ENCODE peak calls at places on chromosomes 13 and 19, in ten cellular contexts. T is CD8-positive, alpha-beta T cell; Z is PC-3; V is H9; P is epithelial cell of proximal tubule; C is heart right ventricle; D is mucosa of descending colon; L is GM20000; S is HFFc6; I is upper lobe of right lung. B is an unnamed sample.

GRCh38 chr19:34336781-34337271 is 28.2 kb upstream of the GPI start:
- DNase-seq in T (peak; percentile 47), L (peak; percentile 65), C (no peak), P (no peak), Z (peak; percentile 32), I (no peak), S (peak; percentile 29), V (no peak), D (no peak), B (no peak)

GRCh38 chr13:36912369-36912768 is 7.7 kb downstream of the SMAD9 start:
- DNase-seq in Z (no peak), P (no peak), I (no peak), C (no peak), T (no peak), D (no peak), S (no peak), L (no peak), V (no peak), B (no peak)

GRCh38 chr13:86946734-86947133 is 724.4 kb upstream of the SLITRK5 start:
- DNase-seq in D (no peak), S (no peak), P (no peak), Z (no peak), I (no peak), C (no peak), T (no peak), L (no peak), V (no peak), B (no peak)

GRCh38 chr19:7456964-7457541 is 31.8 kb downstream of the PEX11G start:
- DNase-seq in C (no peak), V (no peak), T (no peak), P (no peak), I (no peak), D (no peak), Z (peak; percentile 55), S (no peak), L (no peak), B (no peak)

GRCh38 chr19:33819875-33820781 is 23.5 kb downstream of the KCTD15 start:
- DNase-seq in L (peak; percentile 60), C (peak; percentile 84), I (peak; percentile 95), P (no peak), T (peak; percentile 32), D (peak; percentile 89), Z (peak; percentile 85), S (peak; percentile 27), V (peak; percentile 83), B (peak; percentile 36)

GRCh38 chr13:40329682-40330485 is 336.6 kb downstream of the FOXO1 start:
- DNase-seq in S (no peak), V (no peak), Z (peak; percentile 22), L (no peak), P (no peak), D (no peak), I (no peak), T (no peak), C (no peak), B (no peak)

GRCh38 chr13:111949311-111949710 is 117.6 kb upstream of the SOX1 start:
- DNase-seq in Z (no peak), L (no peak), C (no peak), P (no peak), D (no peak), V (peak; percentile 9), I (peak; percentile 40), S (no peak), T (no peak), B (no peak)

GRCh38 chr19:53872762-53873161 is 5.1 kb downstream of the MYADM start:
- DNase-seq in P (no peak), Z (no peak), T (no peak), I (no peak), C (no peak), L (peak; percentile 12), V (no peak), S (no peak), D (no peak), B (no peak)

GRCh38 chr13:105655046-105655445 is 880.4 kb downstream of the EFNB2 start:
- DNase-seq in P (no peak), T (no peak), C (no peak), Z (peak; percentile 55), I (no peak), L (no peak), S (no peak), V (no peak), D (no peak), B (no peak)

GRCh38 chr13:71017607-71018006 is 849.4 kb downstream of the DACH1 start:
- DNase-seq in V (no peak), Z (no peak), I (no peak), P (no peak), T (no peak), C (no peak), S (no peak), D (no peak), L (no peak), B (no peak)

GRCh38 chr13:76266566-76266965 is 619.6 kb downstream of the KCTD12 start:
- DNase-seq in Z (no peak), V (no peak), I (no peak), L (no peak), D (no peak), T (no peak), S (no peak), C (no peak), P (no peak), B (no peak)

GRCh38 chr13:35309711-35310110 is 166.8 kb downstream of the MAB21L1 start:
- DNase-seq in S (no peak), Z (no peak), D (no peak), C (no peak), I (no peak), P (no peak), V (no peak), L (no peak), T (no peak), B (no peak)

DNA sequence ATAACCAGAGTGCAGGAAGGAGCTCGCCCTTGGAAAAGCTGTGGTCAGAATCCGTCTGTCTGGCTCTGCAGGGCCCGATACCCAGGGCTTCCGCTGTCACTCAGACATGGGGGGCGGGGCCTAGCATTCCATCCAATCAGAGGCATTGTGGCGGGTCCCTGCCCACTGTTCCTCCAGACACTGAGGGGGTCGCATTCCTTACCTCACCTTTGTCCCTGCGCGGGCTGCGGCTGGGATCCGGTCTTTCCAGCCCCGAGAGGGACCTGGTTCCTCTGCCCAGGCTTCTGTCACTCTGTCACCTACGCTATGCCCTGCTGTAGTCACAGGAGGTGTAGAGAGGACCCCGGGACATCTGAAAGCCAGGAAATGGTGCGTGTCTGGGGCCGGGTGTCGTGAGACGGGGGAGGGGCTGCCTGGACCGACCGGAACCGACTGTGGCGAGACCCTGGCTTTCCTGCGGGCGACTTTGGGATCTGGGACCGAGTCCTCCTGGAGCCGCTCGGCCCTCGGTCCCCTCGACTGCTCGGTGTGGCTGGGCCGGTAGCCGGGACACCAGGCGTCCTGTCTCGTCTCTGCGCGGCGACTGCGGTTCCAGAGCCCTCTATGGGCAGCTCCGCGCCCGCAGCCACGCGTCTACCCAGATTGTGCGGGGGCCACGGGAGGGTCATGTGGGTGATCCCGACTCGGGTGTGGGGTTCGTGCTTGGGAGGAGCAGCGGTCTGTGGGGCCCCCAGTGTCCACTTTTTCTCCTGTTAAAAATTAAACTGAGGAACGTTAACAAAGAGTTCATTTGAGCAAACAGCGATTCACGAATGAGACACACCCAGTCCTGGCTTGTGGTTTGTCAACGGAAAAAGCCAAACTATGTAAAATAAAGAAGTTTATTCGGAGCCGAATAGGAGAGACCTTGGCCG is at the start of gene ZNF69:
- DNase-seq in V (peak; percentile 97), C (peak; percentile 90), P (no peak), L (peak; percentile 60), Z (peak; percentile 70), D (peak; percentile 93), S (peak; percentile 54), I (peak; percentile 93), T (peak; percentile 65), B (peak; percentile 63)
- TF ChIP-seq CTCF in V (peak; percentile 30), C (peak; percentile 32), P (no peak), L (no peak), Z (peak; percentile 39), D (no peak), S (peak; percentile 26), I (peak; percentile 39), T (no peak), B (no peak)

DNA sequence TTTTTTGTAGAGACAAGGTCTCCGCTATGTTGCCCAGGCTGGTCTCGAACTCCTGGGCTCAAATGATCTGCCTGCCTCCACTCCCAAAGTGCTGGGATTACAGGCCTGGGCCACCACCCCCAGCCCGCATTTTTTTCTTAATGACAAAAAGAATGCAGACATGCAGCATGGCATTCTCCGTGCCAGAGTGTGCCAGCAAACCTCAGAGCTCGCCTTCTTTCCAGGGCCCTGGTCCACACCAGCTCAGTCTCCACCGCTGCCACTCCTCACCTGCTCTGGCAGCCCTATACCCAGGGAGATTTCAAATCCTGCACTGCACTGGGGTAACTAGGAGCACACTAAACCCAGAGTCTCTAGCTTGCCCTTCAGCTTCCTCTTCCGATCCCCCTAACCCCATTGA is 41.7 kb downstream of the ZIC5 start:
- DNase-seq in S (no peak), V (no peak), I (no peak), T (no peak), D (no peak), P (no peak), L (no peak), C (no peak), Z (no peak), B (no peak)
- TF ChIP-seq CTCF in S (no peak), V (no peak), I (no peak), T (no peak), D (no peak), P (no peak), L (no peak), C (no peak), Z (no peak), B (no peak)

DNA sequence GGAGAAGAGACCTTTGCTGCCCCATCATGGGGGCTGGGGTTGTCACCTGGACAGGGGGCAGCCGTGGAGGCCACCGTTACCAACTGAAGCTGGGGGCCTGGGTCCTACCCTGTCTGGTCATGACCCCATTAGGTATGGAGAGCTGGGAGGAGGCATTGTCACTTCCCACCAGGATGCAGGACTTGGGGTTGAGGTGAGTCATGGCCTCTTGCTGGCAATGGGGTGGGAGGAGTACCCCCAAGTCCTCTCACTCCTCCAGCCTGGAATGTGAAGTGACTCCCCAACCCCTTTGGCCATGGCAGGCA is 9.0 kb downstream of the EGLN2 start:
- DNase-seq in L (no peak), S (no peak), I (no peak), P (no peak), V (no peak), D (no peak), T (no peak), C (no peak), Z (no peak), B (no peak)
- TF ChIP-seq CTCF in L (no peak), S (no peak), I (no peak), P (no peak), V (no peak), D (no peak), T (no peak), C (no peak), Z (no peak), B (no peak)

DNA sequence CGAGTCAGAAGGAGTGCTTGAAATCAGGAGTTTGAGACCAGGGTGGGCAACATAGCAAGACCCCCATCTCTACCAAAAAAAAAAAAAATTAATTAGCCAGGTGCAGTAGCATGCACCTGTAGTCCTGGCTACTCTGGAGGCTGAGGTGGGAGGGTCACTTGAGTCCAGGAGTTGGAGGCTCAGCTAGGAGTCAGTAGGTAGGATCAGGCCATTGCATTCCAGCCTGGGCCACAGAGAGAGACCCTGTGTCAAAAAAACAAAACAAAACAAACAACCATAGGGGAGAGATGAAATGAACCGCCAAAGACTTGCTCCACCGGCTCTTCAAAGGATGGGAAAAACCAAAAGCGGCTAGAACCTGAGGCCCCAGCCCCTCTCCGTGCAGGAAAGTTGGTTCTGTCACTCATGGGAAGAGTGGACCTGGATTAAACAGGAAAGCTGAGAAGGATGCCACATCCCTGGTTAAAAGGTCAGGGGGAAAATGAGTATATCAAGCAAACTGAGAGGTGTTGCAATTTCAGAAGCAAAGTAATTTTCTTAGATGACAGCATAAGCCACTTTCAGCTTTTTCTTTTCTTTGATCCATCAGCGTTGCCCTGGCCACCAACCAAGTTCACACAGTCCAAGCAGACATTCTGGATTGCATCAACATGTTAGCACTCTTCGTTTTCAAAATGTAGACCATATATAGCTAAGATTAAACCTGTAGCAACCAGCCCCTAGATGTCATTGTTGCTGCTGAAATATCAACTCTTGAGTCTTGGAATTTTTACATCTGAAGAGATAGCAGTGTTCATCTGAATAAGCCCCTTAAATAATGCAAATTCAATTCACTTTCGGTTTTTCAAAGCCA is 8.9 kb upstream of the ZNF507 start:
- DNase-seq in V (no peak), I (no peak), T (no peak), C (no peak), P (no peak), L (no peak), D (no peak), S (no peak), Z (peak; percentile 15), B (no peak)
- TF ChIP-seq CTCF in V (no peak), I (no peak), T (no peak), C (peak; percentile 28), P (peak; percentile 26), L (no peak), D (no peak), S (no peak), Z (peak; percentile 32), B (no peak)

B was measured in natural killer cell.